ENCODE peak calls at places on chromosomes 6 and 20, in four cellular contexts. One of them, this sample, is unnamed.

GRCh38 chr6:122289721-122290501 is 109.5 kb upstream of the HSF2 start:
- DNase-seq in A549: peak
- DNase-seq in HepG2: peak
- DNase-seq in GM12878: no peak
- DNase-seq in this sample: peak

GRCh38 chr6:35650015-35650414 is 38.7 kb downstream of the FKBP5 start:
- DNase-seq in A549: no peak
- DNase-seq in HepG2: no peak
- DNase-seq in GM12878: no peak
- DNase-seq in this sample: no peak

GRCh38 chr6:131001945-131002661 is 60.9 kb downstream of the EPB41L2 start:
- DNase-seq in A549: no peak
- DNase-seq in HepG2: peak
- DNase-seq in GM12878: no peak
- DNase-seq in this sample: no peak

GRCh38 chr6:81722503-81723223 is 29.8 kb downstream of the TENT5A start:
- DNase-seq in A549: no peak
- DNase-seq in HepG2: no peak
- DNase-seq in GM12878: no peak
- DNase-seq in this sample: no peak

GRCh38 chr6:12439296-12439695 is 149.1 kb downstream of the EDN1 start:
- DNase-seq in A549: no peak
- DNase-seq in HepG2: no peak
- DNase-seq in GM12878: no peak
- DNase-seq in this sample: no peak

GRCh38 chr6:53066059-53066406 is 829 bp downstream of the FBXO9 start:
- DNase-seq in A549: peak
- DNase-seq in HepG2: no peak
- DNase-seq in GM12878: no peak
- DNase-seq in this sample: no peak

GRCh38 chr20:63258826-63259225 is 4.6 kb upstream of the NKAIN4 start:
- DNase-seq in A549: no peak
- DNase-seq in HepG2: no peak
- DNase-seq in GM12878: no peak
- DNase-seq in this sample: no peak

GRCh38 chr6:134516582-134516981 is 198.7 kb upstream of the SGK1 start:
- DNase-seq in A549: no peak
- DNase-seq in HepG2: no peak
- DNase-seq in GM12878: no peak
- DNase-seq in this sample: no peak

GRCh38 chr6:170113141-170113540 is 177.7 kb downstream of the DLL1 start:
- DNase-seq in A549: no peak
- DNase-seq in HepG2: no peak
- DNase-seq in GM12878: no peak
- DNase-seq in this sample: no peak

GRCh38 chr6:166705070-166705469 is 78.0 kb upstream of the RPS6KA2 start:
- DNase-seq in A549: no peak
- DNase-seq in HepG2: no peak
- DNase-seq in GM12878: no peak
- DNase-seq in this sample: no peak

DNA sequence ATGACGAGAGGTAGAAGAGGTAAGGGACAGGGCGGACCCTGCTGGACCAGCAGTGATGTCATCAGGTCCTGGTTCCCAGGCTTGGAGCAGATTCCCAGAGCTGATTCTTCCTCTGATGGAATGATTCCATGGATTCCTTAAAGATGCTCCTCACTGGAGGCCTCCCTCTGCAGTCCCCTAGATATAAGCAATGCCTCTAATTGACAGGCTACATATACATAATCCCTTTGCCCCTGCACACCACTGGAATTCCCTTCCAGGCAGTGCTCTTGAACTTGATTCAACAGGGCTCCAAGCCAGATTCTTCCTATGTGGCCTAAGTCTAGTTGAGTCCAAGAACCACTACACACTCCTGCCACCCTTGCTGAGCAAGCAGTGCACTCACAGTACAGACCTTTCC is 52.3 kb upstream of the L3MBTL3 start:
- DNase-seq in A549: no peak
- DNase-seq in HepG2: no peak
- DNase-seq in GM12878: no peak
- DNase-seq in this sample: no peak
- TF ChIP-seq PBX3 in A549: no peak
- TF ChIP-seq PBX3 in HepG2: no peak
- TF ChIP-seq PBX3 in GM12878: no peak
- TF ChIP-seq PBX3 in this sample: no peak

GRCh38 chr6:39389372-39389767 is 66.9 kb upstream of the KCNK16 start:
- DNase-seq in A549: peak
- DNase-seq in HepG2: no peak
- DNase-seq in GM12878: no peak
- DNase-seq in this sample: peak
- TF ChIP-seq PBX3 in A549: no peak
- TF ChIP-seq PBX3 in HepG2: no peak
- TF ChIP-seq PBX3 in GM12878: no peak
- TF ChIP-seq PBX3 in this sample: no peak

DNA sequence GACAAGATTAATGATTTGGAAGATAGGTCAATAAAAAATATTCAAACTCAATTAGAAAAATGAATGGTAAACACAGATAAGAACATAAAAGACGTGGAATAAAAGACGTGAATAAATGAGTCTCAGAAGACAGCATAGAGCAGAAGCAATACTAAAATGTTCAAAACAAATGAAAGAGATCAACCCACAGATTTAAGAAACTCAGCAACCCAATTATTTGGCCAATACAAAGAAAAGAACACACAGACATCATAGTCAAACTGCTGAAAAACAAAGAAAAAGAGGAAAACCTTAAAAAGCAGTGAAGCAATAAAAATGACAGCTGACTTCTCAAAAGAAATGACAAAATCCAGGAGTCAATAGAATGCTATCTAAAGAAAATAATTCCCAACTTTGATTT is 14.9 kb downstream of the TTI1 start:
- DNase-seq in A549: no peak
- DNase-seq in HepG2: no peak
- DNase-seq in GM12878: no peak
- DNase-seq in this sample: no peak
- TF ChIP-seq PBX3 in A549: no peak
- TF ChIP-seq PBX3 in HepG2: no peak
- TF ChIP-seq PBX3 in GM12878: no peak
- TF ChIP-seq PBX3 in this sample: no peak

GRCh38 chr6:33911488-33911887 is 107.7 kb upstream of the MLN start:
- DNase-seq in A549: no peak
- DNase-seq in HepG2: no peak
- DNase-seq in GM12878: no peak
- DNase-seq in this sample: no peak

GRCh38 chr6:33914519-33915120 is 110.8 kb upstream of the MLN start:
- DNase-seq in A549: no peak
- DNase-seq in HepG2: no peak
- DNase-seq in GM12878: no peak
- DNase-seq in this sample: no peak

GRCh38 chr6:33909737-33910136 is 105.9 kb upstream of the MLN start:
- DNase-seq in A549: no peak
- DNase-seq in HepG2: no peak
- DNase-seq in GM12878: no peak
- DNase-seq in this sample: no peak

GRCh38 chr6:33915134-33915533 is 111.3 kb upstream of the MLN start:
- DNase-seq in A549: no peak
- DNase-seq in HepG2: no peak
- DNase-seq in GM12878: no peak
- DNase-seq in this sample: no peak

DNA sequence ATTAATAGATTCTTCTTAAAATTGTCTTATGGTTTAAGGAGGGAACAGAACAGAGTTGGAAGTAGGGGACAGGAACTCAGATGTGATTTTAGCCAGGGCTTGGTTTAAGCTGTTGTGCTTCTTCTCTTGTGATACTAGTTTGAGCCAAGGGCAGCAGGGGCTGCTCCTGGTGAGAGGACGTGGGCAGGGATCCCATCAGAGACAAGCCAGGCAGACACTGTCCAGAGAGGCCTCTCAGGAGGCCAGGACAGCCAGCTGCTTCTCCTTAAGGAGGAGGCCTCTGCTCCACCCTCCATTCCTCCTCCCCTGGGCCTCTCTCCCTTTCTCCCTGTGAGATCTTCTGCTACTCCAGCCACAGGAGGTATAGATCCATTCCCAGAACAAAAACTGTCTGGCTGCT is 108.4 kb upstream of the MLN start:
- DNase-seq in A549: no peak
- DNase-seq in HepG2: no peak
- DNase-seq in GM12878: no peak
- DNase-seq in this sample: no peak
- TF ChIP-seq PBX3 in A549: no peak
- TF ChIP-seq PBX3 in HepG2: no peak
- TF ChIP-seq PBX3 in GM12878: no peak
- TF ChIP-seq PBX3 in this sample: no peak